ENCODE peak calls at places on chromosomes 3 and 15, in ten cellular contexts. E is NCI-H748 treated with DMSO at 0.1 percent for 48 hours, D is sigmoid colon, Q is fibroblast of pulmonary artery, G is testis, J is GM23338, Y is NCI-H1694, C is RKO, V is foreskin fibroblast, I is NCI-H2029. U is an unnamed sample.
A peak's percentile ranks its signal among the peaks of the same experiment; 100 is the strongest.

GRCh38 chr3:17494117-17494809 is 248.2 kb downstream of the TBC1D5 start:
- DNase-seq in C (no peak), J (peak; percentile 24), D (no peak), Y (peak; percentile 15), Q (no peak), I (no peak), V (no peak), E (no peak), G (no peak), U (no peak)

GRCh38 chr3:86225461-86225860 is 765.5 kb downstream of the VGLL3 start:
- DNase-seq in I (no peak), J (no peak), C (no peak), Y (no peak), V (no peak), E (no peak), G (no peak), Q (no peak), D (no peak), U (no peak)

GRCh38 chr15:51924146-51925068 is 47.2 kb downstream of the LEO1 start:
- DNase-seq in G (no peak), V (no peak), D (no peak), E (no peak), J (peak; percentile 56), Y (no peak), Q (no peak), I (no peak), C (no peak), U (no peak)

GRCh38 chr3:31725976-31726375 is 193.3 kb downstream of the STT3B start:
- DNase-seq in E (no peak), Q (no peak), V (no peak), Y (no peak), J (no peak), I (no peak), G (no peak), C (no peak), D (no peak), U (no peak)

GRCh38 chr15:68819451-68820204 is 1.1 kb downstream of the ANP32A start:
- DNase-seq in Y (peak; percentile 38), E (peak; percentile 13), V (peak; percentile 37), D (peak; percentile 76), I (peak; percentile 10), Q (peak; percentile 68), J (peak; percentile 75), G (peak; percentile 73), C (peak; percentile 41), U (no peak)

GRCh38 chr3:33544126-33544525 is 103.9 kb upstream of the UBP1 start:
- DNase-seq in C (no peak), Y (no peak), Q (no peak), I (no peak), J (no peak), D (no peak), E (no peak), G (no peak), V (peak; percentile 42), U (no peak)

GRCh38 chr3:132554437-132554836 is 42.6 kb upstream of the ACKR4 start:
- DNase-seq in Q (peak; percentile 73), Y (no peak), E (peak; percentile 71), C (no peak), J (no peak), I (peak; percentile 91), D (no peak), V (peak; percentile 77), G (no peak), U (no peak)

GRCh38 chr3:14177580-14178246 is 688 bp downstream of the XPC start:
- DNase-seq in I (peak; percentile 51), Y (no peak), G (peak; percentile 43), V (no peak), J (no peak), Q (no peak), C (peak; percentile 47), D (no peak), E (no peak), U (no peak)

GRCh38 chr15:48469681-48470080 is 138.5 kb downstream of the DUT start:
- DNase-seq in J (no peak), Y (no peak), Q (no peak), I (no peak), C (no peak), V (no peak), E (no peak), G (no peak), D (no peak), U (no peak)

GRCh38 chr3:64530434-64531049 is 157.3 kb downstream of the ADAMTS9 start:
- DNase-seq in J (peak; percentile 89), D (peak; percentile 79), G (peak; percentile 85), Q (peak; percentile 68), Y (peak; percentile 48), V (peak; percentile 34), C (peak; percentile 63), I (no peak), E (no peak), U (no peak)

GRCh38 chr15:68335251-68335650 is 57.7 kb downstream of the FEM1B start:
- DNase-seq in I (peak; percentile 80), Q (no peak), D (no peak), V (no peak), C (no peak), E (no peak), J (no peak), G (no peak), Y (peak; percentile 79), U (no peak)

U was measured in RWPE2.